ENCODE peak calls at places on chromosome 6, in nine cellular contexts. U is H1, A is GM13977, L is breast epithelium, I is HL-60, R is fibroblast of lung, W is AG09309, T is heart left ventricle, X is prostate gland. Y is an unnamed sample.

GRCh38 chr6:163900570-163900969 is 486.1 kb downstream of the QKI start:
- DNase-seq in U (no peak), X (no peak), W (peak), A (no peak), I (no peak), T (no peak), R (peak), L (no peak), Y (no peak)

GRCh38 chr6:49252901-49253300 is 210.2 kb downstream of the MMUT start:
- DNase-seq in T (no peak), I (no peak), R (no peak), L (no peak), W (no peak), A (no peak), X (no peak), U (no peak), Y (no peak)

GRCh38 chr6:1756472-1757129 is 146.9 kb downstream of the FOXC1 start:
- DNase-seq in U (no peak), R (no peak), X (no peak), T (peak), W (no peak), A (no peak), I (no peak), L (no peak), Y (no peak)

GRCh38 chr6:166007349-166008263 is 160.0 kb downstream of the TBXT start:
- DNase-seq in W (no peak), L (no peak), A (no peak), T (peak), R (peak), I (no peak), X (no peak), U (no peak), Y (no peak)

GRCh38 chr6:79538481-79538971 is 1.3 kb upstream of the LCA5 start:
- DNase-seq in A (no peak), I (no peak), R (peak), W (no peak), L (no peak), T (no peak), X (no peak), U (no peak), Y (no peak)

GRCh38 chr6:38906582-38906981 is 142.0 kb upstream of the GLP1R start:
- DNase-seq in L (no peak), W (no peak), A (no peak), I (no peak), U (no peak), T (no peak), R (no peak), X (no peak), Y (no peak)

GRCh38 chr6:56524891-56525703 is 117.6 kb downstream of the DST start:
- DNase-seq in U (no peak), I (no peak), A (no peak), X (no peak), W (peak), T (no peak), R (peak), L (no peak), Y (no peak)

GRCh38 chr6:122753688-122754056 is 25.8 kb upstream of the FABP7 start:
- DNase-seq in L (no peak), T (no peak), W (no peak), U (no peak), A (no peak), X (no peak), R (no peak), I (no peak), Y (no peak)

GRCh38 chr6:130355572-130355971 is 10.2 kb upstream of the TMEM200A start:
- DNase-seq in U (no peak), A (no peak), T (no peak), L (no peak), R (no peak), I (no peak), W (no peak), X (no peak), Y (no peak)

GRCh38 chr6:24581084-24581669 is 64.8 kb downstream of the KIAA0319 start:
- DNase-seq in U (peak), L (peak), T (peak), X (peak), W (no peak), I (peak), A (peak), R (peak), Y (peak)

GRCh38 chr6:56480246-56480645 is 162.4 kb downstream of the DST start:
- DNase-seq in T (no peak), U (no peak), W (no peak), I (no peak), A (no peak), R (no peak), X (no peak), L (no peak), Y (no peak)

GRCh38 chr6:158312672-158313397 is 570 bp downstream of the TULP4 start:
- DNase-seq in L (no peak), R (no peak), A (no peak), I (no peak), U (no peak), X (no peak), W (no peak), T (no peak), Y (no peak)

GRCh38 chr6:37202788-37203491 is 33.0 kb downstream of the PIM1 start:
- DNase-seq in U (no peak), L (no peak), X (no peak), I (no peak), T (no peak), R (no peak), A (no peak), W (no peak), Y (no peak)

GRCh38 chr6:44561832-44562496 is 174.5 kb downstream of the CDC5L start:
- DNase-seq in X (no peak), R (no peak), L (no peak), W (no peak), U (no peak), T (no peak), I (no peak), A (no peak), Y (no peak)

GRCh38 chr6:87487555-87487954 is 14.8 kb downstream of the SLC35A1 start:
- DNase-seq in I (no peak), T (no peak), L (no peak), W (no peak), U (no peak), X (no peak), A (no peak), R (peak), Y (no peak)

GRCh38 chr6:3628143-3628840 is 123.2 kb downstream of the PXDC1 start:
- DNase-seq in I (no peak), T (no peak), X (peak), A (no peak), W (no peak), R (no peak), L (peak), U (peak), Y (no peak)

DNA sequence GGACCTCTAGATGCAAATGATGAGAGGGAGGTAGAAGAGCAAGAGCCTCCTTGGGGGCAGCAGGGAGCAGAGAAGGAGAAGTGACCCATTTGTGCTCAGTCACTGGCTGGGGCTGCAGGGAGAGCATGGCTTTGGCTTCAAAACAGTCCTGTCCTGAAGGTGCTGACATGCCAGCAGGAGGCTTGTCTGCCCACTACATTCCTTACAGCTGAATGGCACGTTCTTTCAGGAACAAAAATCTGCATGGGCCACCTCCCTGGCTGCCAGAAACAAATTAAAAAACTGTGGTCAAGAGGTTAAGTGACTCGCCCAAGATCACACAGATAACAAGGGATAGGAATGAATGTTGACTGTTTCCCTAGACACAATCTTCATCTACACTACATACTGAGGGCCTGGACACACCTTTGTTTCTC is 188.8 kb downstream of the HIVEP2 start:
- DNase-seq in W (peak), U (no peak), I (no peak), T (no peak), L (no peak), A (no peak), R (peak), X (no peak), Y (no peak)
- TF ChIP-seq CTCF in W (peak), U (no peak), I (no peak), T (no peak), L (no peak), A (no peak), R (no peak), X (no peak), Y (no peak)

GRCh38 chr6:14887986-14888574 is 357.8 kb upstream of the JARID2 start:
- DNase-seq in L (no peak), W (no peak), A (no peak), T (no peak), X (no peak), R (no peak), I (no peak), U (no peak), Y (no peak)
- TF ChIP-seq CTCF in L (no peak), W (no peak), A (no peak), T (no peak), X (no peak), R (no peak), I (no peak), U (no peak), Y (no peak)

GRCh38 chr6:94367316-94367715 is 948.0 kb upstream of the EPHA7 start:
- DNase-seq in A (no peak), U (no peak), I (no peak), X (no peak), L (no peak), W (no peak), R (no peak), T (no peak), Y (no peak)

GRCh38 chr6:94362061-94362864 is 942.9 kb upstream of the EPHA7 start:
- DNase-seq in L (no peak), W (no peak), U (no peak), R (no peak), A (no peak), T (no peak), I (no peak), X (no peak), Y (no peak)

DNA sequence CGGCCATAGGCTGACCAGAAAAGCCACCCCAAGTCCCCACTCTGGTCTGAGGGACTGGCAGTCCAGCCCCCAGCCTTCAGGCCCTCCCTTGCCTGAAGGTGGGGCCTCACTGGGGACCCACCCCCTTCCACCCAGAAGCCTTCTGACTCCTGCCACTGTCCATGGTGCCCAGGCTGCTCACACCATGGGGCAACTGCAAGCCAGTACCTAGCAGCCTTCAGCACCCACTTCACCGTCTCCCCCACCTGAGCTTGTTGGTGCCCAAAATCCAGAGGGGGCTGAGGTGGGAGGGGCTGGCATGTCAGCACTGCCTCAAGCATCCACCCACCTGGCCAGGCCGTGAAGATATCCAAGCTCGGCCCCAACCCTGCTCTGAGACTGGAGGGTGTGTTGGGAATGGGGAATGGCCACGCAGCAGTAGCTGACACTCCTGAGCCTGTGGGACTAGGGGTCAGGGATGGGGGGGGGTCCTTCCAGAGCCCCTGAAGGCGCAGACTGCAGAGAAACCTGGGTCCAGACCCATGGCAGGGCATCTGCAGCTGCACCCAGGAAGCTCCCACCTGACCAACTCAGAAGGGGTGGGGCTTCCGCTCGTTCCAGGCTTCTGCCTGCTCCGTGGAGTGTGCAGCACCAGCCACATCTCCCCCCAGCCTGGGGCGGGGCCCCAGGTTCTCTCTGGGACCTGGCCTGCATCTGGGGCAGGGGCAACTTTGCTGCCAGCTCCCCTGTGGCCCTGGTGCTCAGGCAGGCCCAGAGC is 942.1 kb upstream of the EPHA7 start:
- DNase-seq in L (no peak), W (no peak), X (no peak), A (no peak), I (no peak), T (no peak), U (no peak), R (no peak), Y (no peak)
- TF ChIP-seq CTCF in L (no peak), W (no peak), X (no peak), A (no peak), I (no peak), T (no peak), U (no peak), R (no peak), Y (no peak)

DNA sequence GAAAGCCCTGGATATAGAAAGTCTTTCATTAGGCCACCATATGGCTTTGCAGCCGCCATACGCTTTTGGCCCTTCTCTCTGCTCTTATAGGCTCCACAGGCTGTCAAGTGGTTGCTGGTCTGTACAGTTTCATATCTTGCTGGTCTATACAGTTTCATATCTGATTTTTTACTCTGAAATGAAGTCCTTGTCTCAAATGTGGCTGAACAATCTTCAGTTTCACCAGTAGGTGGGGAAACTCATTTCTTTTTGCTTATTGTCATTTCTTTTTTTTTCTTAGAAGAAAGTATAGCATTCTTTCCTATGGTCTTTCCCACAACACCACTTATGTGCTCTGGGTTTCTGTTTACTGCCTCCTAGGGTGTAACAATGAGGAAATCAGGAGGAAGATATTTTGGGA is 771.4 kb upstream of the MMS22L start:
- DNase-seq in T (no peak), W (no peak), U (no peak), R (no peak), I (no peak), L (no peak), X (no peak), A (no peak), Y (no peak)
- TF ChIP-seq CTCF in T (no peak), W (no peak), U (no peak), R (no peak), I (no peak), L (no peak), X (no peak), A (peak), Y (no peak)

GRCh38 chr6:69881322-69882151 is 15.2 kb downstream of the COL19A1 start:
- DNase-seq in U (no peak), R (no peak), I (no peak), A (peak), L (no peak), W (no peak), X (no peak), T (no peak), Y (peak)
- TF ChIP-seq CTCF in U (no peak), R (no peak), I (no peak), A (no peak), L (no peak), W (no peak), X (no peak), T (no peak), Y (no peak)

Y was measured in GM13976.